ENCODE peak calls at places on chromosomes 13 and 19, in ten cellular contexts. One of them, this sample, is unnamed.

GRCh38 chr13:45162821-45163220 is 38.0 kb downstream of the KCTD4 start:
- DNase-seq in glutamatergic neuron: no peak
- DNase-seq in mucosa of descending colon: no peak
- DNase-seq in fibroblast of mammary gland: peak
- DNase-seq in cardiac muscle cell: peak
- DNase-seq in tibial artery: no peak
- DNase-seq in lung: no peak
- DNase-seq in GM13977: no peak
- DNase-seq in uterus: no peak
- DNase-seq in tibial nerve: no peak
- DNase-seq in this sample: peak

GRCh38 chr13:109436055-109436622 is 350.2 kb downstream of the IRS2 start:
- DNase-seq in glutamatergic neuron: no peak
- DNase-seq in mucosa of descending colon: no peak
- DNase-seq in fibroblast of mammary gland: no peak
- DNase-seq in cardiac muscle cell: no peak
- DNase-seq in tibial artery: no peak
- DNase-seq in lung: no peak
- DNase-seq in GM13977: no peak
- DNase-seq in uterus: no peak
- DNase-seq in tibial nerve: no peak
- DNase-seq in this sample: no peak

GRCh38 chr19:46654621-46655152 is 6.3 kb downstream of the DACT3 start:
- DNase-seq in glutamatergic neuron: no peak
- DNase-seq in mucosa of descending colon: no peak
- DNase-seq in fibroblast of mammary gland: no peak
- DNase-seq in cardiac muscle cell: peak
- DNase-seq in tibial artery: no peak
- DNase-seq in lung: no peak
- DNase-seq in GM13977: peak
- DNase-seq in uterus: peak
- DNase-seq in tibial nerve: no peak
- DNase-seq in this sample: no peak

GRCh38 chr19:8610041-8610927 is at the start of gene ADAMTS10:
- DNase-seq in glutamatergic neuron: peak
- DNase-seq in mucosa of descending colon: no peak
- DNase-seq in fibroblast of mammary gland: peak
- DNase-seq in cardiac muscle cell: peak
- DNase-seq in tibial artery: peak
- DNase-seq in lung: no peak
- DNase-seq in GM13977: peak
- DNase-seq in uterus: peak
- DNase-seq in tibial nerve: no peak
- DNase-seq in this sample: peak

GRCh38 chr19:8571006-8571411 is 6.2 kb downstream of the MYO1F start:
- DNase-seq in glutamatergic neuron: no peak
- DNase-seq in mucosa of descending colon: no peak
- DNase-seq in fibroblast of mammary gland: peak
- DNase-seq in cardiac muscle cell: peak
- DNase-seq in tibial artery: peak
- DNase-seq in lung: peak
- DNase-seq in GM13977: no peak
- DNase-seq in uterus: no peak
- DNase-seq in tibial nerve: no peak
- DNase-seq in this sample: peak

GRCh38 chr19:33215438-33216197 is 10.0 kb downstream of the SLC7A10 start:
- DNase-seq in glutamatergic neuron: no peak
- DNase-seq in mucosa of descending colon: no peak
- DNase-seq in fibroblast of mammary gland: no peak
- DNase-seq in cardiac muscle cell: no peak
- DNase-seq in tibial artery: no peak
- DNase-seq in lung: no peak
- DNase-seq in GM13977: no peak
- DNase-seq in uterus: no peak
- DNase-seq in tibial nerve: no peak
- DNase-seq in this sample: no peak

GRCh38 chr13:112973577-112973951 is 4.5 kb downstream of the MCF2L start:
- DNase-seq in glutamatergic neuron: peak
- DNase-seq in mucosa of descending colon: peak
- DNase-seq in fibroblast of mammary gland: no peak
- DNase-seq in cardiac muscle cell: no peak
- DNase-seq in tibial artery: no peak
- DNase-seq in lung: no peak
- DNase-seq in GM13977: no peak
- DNase-seq in uterus: no peak
- DNase-seq in tibial nerve: no peak
- DNase-seq in this sample: no peak

GRCh38 chr19:49844138-49844740 is 6.7 kb upstream of the PTOV1 start:
- DNase-seq in glutamatergic neuron: no peak
- DNase-seq in mucosa of descending colon: no peak
- DNase-seq in fibroblast of mammary gland: no peak
- DNase-seq in cardiac muscle cell: no peak
- DNase-seq in tibial artery: no peak
- DNase-seq in lung: no peak
- DNase-seq in GM13977: no peak
- DNase-seq in uterus: no peak
- DNase-seq in tibial nerve: no peak
- DNase-seq in this sample: no peak

DNA sequence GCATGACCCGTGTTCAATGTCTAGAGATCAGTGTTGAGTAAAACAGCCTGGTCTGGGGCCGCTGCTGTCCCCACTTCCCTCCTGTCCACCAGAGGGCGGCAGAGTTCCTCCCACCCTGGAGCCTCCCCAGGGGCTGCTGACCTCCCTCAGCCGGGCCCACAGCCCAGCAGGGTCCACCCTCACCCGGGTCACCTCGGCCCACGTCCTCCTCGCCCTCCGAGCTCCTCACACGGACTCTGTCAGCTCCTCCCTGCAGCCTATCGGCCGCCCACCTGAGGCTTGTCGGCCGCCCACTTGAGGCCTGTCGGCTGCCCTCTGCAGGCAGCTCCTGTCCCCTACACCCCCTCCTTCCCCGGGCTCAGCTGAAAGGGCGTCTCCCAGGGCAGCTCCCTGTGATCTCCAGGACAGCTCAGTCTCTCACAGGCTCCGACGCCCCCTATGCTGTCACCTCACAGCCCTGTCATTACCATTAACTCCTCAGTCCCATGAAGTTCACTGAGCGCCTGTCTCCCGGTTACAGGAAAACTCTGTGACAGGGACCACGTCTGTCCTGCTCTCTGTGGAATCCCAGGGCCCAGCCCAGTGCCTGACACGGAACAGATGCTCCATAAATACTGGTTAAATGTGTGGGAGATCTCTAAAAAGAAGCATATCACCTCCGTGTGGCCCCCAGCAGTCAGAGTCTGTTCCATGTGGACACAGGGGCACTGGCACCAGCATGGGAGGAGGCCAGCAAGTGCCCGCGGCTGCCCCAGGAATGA is 1.5 kb upstream of the CEACAM5 start:
- DNase-seq in glutamatergic neuron: peak
- DNase-seq in mucosa of descending colon: peak
- DNase-seq in fibroblast of mammary gland: peak
- DNase-seq in cardiac muscle cell: peak
- DNase-seq in tibial artery: no peak
- DNase-seq in lung: peak
- DNase-seq in GM13977: peak
- DNase-seq in uterus: no peak
- DNase-seq in tibial nerve: no peak
- DNase-seq in this sample: peak
- TF ChIP-seq CTCF in glutamatergic neuron: peak
- TF ChIP-seq CTCF in mucosa of descending colon: peak
- TF ChIP-seq CTCF in fibroblast of mammary gland: peak
- TF ChIP-seq CTCF in cardiac muscle cell: peak
- TF ChIP-seq CTCF in tibial artery: peak
- TF ChIP-seq CTCF in lung: peak
- TF ChIP-seq CTCF in GM13977: peak
- TF ChIP-seq CTCF in uterus: no peak
- TF ChIP-seq CTCF in tibial nerve: peak
- TF ChIP-seq CTCF in this sample: peak

GRCh38 chr19:38440592-38440991 is 7.1 kb downstream of the RYR1 start:
- DNase-seq in glutamatergic neuron: no peak
- DNase-seq in mucosa of descending colon: no peak
- DNase-seq in fibroblast of mammary gland: no peak
- DNase-seq in cardiac muscle cell: no peak
- DNase-seq in tibial artery: no peak
- DNase-seq in lung: no peak
- DNase-seq in GM13977: no peak
- DNase-seq in uterus: no peak
- DNase-seq in tibial nerve: no peak
- DNase-seq in this sample: no peak

GRCh38 chr19:38442736-38443135 is 9.2 kb downstream of the RYR1 start:
- DNase-seq in glutamatergic neuron: no peak
- DNase-seq in mucosa of descending colon: no peak
- DNase-seq in fibroblast of mammary gland: no peak
- DNase-seq in cardiac muscle cell: no peak
- DNase-seq in tibial artery: no peak
- DNase-seq in lung: no peak
- DNase-seq in GM13977: no peak
- DNase-seq in uterus: no peak
- DNase-seq in tibial nerve: no peak
- DNase-seq in this sample: no peak

GRCh38 chr19:38443458-38444001 is 10.0 kb downstream of the RYR1 start:
- DNase-seq in glutamatergic neuron: no peak
- DNase-seq in mucosa of descending colon: no peak
- DNase-seq in fibroblast of mammary gland: no peak
- DNase-seq in cardiac muscle cell: no peak
- DNase-seq in tibial artery: no peak
- DNase-seq in lung: no peak
- DNase-seq in GM13977: no peak
- DNase-seq in uterus: no peak
- DNase-seq in tibial nerve: no peak
- DNase-seq in this sample: no peak

GRCh38 chr19:38444026-38444425 is 10.5 kb downstream of the RYR1 start:
- DNase-seq in glutamatergic neuron: no peak
- DNase-seq in mucosa of descending colon: no peak
- DNase-seq in fibroblast of mammary gland: no peak
- DNase-seq in cardiac muscle cell: no peak
- DNase-seq in tibial artery: no peak
- DNase-seq in lung: no peak
- DNase-seq in GM13977: no peak
- DNase-seq in uterus: no peak
- DNase-seq in tibial nerve: no peak
- DNase-seq in this sample: no peak

DNA sequence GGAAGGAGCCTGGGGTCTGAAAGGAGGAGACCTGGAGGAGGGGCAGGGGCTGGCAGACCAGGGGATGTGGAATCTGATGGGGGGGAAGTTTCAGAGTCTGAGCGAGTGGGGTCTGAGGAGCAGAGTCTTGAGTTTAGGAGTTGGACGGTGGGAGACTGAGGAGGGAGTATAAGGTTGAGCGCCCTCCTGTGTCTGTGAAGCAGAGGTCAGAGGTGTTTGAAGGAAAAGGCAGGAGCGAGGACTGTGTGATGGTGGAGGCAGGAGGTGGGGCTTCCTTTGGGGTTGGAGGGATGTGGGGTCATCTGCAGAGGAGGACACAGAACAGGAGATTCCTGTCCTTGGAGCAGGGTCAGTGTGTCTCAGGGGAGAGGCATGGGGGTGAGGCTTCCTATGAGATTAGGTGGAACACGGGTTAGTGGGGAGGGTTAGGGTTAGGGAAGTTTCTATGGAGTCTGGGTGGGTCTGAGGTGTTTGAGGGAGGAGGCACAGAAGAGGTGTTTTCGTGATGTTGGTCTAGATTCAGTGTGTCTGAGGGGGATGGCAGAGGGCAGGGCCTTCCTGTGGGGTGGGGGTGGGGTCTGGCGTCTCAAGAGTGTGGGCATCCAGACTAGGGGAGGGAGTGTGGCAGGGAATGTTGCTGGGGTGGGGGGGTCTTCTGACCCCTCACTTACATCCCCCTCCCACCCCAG is 8.3 kb downstream of the RYR1 start:
- DNase-seq in glutamatergic neuron: no peak
- DNase-seq in mucosa of descending colon: no peak
- DNase-seq in fibroblast of mammary gland: no peak
- DNase-seq in cardiac muscle cell: peak
- DNase-seq in tibial artery: no peak
- DNase-seq in lung: no peak
- DNase-seq in GM13977: no peak
- DNase-seq in uterus: no peak
- DNase-seq in tibial nerve: no peak
- DNase-seq in this sample: no peak
- TF ChIP-seq CTCF in glutamatergic neuron: no peak
- TF ChIP-seq CTCF in mucosa of descending colon: no peak
- TF ChIP-seq CTCF in fibroblast of mammary gland: peak
- TF ChIP-seq CTCF in cardiac muscle cell: peak
- TF ChIP-seq CTCF in tibial artery: no peak
- TF ChIP-seq CTCF in lung: no peak
- TF ChIP-seq CTCF in GM13977: peak
- TF ChIP-seq CTCF in uterus: no peak
- TF ChIP-seq CTCF in tibial nerve: no peak
- TF ChIP-seq CTCF in this sample: no peak

DNA sequence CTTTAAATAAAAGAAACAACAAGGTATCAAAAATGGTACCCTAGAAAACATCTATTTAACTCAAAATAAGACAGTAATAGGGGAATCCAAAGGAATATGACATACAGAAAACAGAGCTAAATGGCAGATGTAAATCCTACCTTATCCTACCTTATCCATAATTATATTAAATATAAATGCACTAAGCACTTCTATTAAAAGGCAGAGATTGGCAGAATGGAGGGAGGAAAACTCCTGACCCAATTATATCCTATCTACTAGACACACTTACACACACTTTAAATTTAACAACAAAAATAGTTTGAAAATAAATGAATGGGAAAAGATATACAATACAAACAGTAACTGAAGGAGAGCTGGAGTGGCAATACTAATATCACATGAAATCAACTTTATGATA is 14.4 kb downstream of the RNASEH2B start:
- DNase-seq in glutamatergic neuron: no peak
- DNase-seq in mucosa of descending colon: no peak
- DNase-seq in fibroblast of mammary gland: no peak
- DNase-seq in cardiac muscle cell: no peak
- DNase-seq in tibial artery: no peak
- DNase-seq in lung: no peak
- DNase-seq in GM13977: no peak
- DNase-seq in uterus: no peak
- DNase-seq in tibial nerve: no peak
- DNase-seq in this sample: no peak
- TF ChIP-seq CTCF in glutamatergic neuron: no peak
- TF ChIP-seq CTCF in mucosa of descending colon: no peak
- TF ChIP-seq CTCF in fibroblast of mammary gland: no peak
- TF ChIP-seq CTCF in cardiac muscle cell: no peak
- TF ChIP-seq CTCF in tibial artery: no peak
- TF ChIP-seq CTCF in lung: no peak
- TF ChIP-seq CTCF in GM13977: no peak
- TF ChIP-seq CTCF in uterus: no peak
- TF ChIP-seq CTCF in tibial nerve: no peak
- TF ChIP-seq CTCF in this sample: no peak

GRCh38 chr19:50869479-50869878 is 3.8 kb upstream of the KLK2 start:
- DNase-seq in glutamatergic neuron: no peak
- DNase-seq in mucosa of descending colon: no peak
- DNase-seq in fibroblast of mammary gland: no peak
- DNase-seq in cardiac muscle cell: no peak
- DNase-seq in tibial artery: no peak
- DNase-seq in lung: no peak
- DNase-seq in GM13977: no peak
- DNase-seq in uterus: no peak
- DNase-seq in tibial nerve: no peak
- DNase-seq in this sample: no peak

GRCh38 chr19:50874185-50874584 is 946 bp downstream of the KLK2 start:
- DNase-seq in glutamatergic neuron: no peak
- DNase-seq in mucosa of descending colon: no peak
- DNase-seq in fibroblast of mammary gland: no peak
- DNase-seq in cardiac muscle cell: no peak
- DNase-seq in tibial artery: no peak
- DNase-seq in lung: no peak
- DNase-seq in GM13977: no peak
- DNase-seq in uterus: no peak
- DNase-seq in tibial nerve: no peak
- DNase-seq in this sample: no peak

GRCh38 chr19:50875795-50876422 is 2.7 kb downstream of the KLK2 start:
- DNase-seq in glutamatergic neuron: no peak
- DNase-seq in mucosa of descending colon: no peak
- DNase-seq in fibroblast of mammary gland: no peak
- DNase-seq in cardiac muscle cell: no peak
- DNase-seq in tibial artery: no peak
- DNase-seq in lung: no peak
- DNase-seq in GM13977: peak
- DNase-seq in uterus: no peak
- DNase-seq in tibial nerve: no peak
- DNase-seq in this sample: no peak

GRCh38 chr19:50873056-50873455 is at the start of gene KLK2:
- DNase-seq in glutamatergic neuron: no peak
- DNase-seq in mucosa of descending colon: no peak
- DNase-seq in fibroblast of mammary gland: no peak
- DNase-seq in cardiac muscle cell: no peak
- DNase-seq in tibial artery: no peak
- DNase-seq in lung: no peak
- DNase-seq in GM13977: no peak
- DNase-seq in uterus: no peak
- DNase-seq in tibial nerve: no peak
- DNase-seq in this sample: no peak

DNA sequence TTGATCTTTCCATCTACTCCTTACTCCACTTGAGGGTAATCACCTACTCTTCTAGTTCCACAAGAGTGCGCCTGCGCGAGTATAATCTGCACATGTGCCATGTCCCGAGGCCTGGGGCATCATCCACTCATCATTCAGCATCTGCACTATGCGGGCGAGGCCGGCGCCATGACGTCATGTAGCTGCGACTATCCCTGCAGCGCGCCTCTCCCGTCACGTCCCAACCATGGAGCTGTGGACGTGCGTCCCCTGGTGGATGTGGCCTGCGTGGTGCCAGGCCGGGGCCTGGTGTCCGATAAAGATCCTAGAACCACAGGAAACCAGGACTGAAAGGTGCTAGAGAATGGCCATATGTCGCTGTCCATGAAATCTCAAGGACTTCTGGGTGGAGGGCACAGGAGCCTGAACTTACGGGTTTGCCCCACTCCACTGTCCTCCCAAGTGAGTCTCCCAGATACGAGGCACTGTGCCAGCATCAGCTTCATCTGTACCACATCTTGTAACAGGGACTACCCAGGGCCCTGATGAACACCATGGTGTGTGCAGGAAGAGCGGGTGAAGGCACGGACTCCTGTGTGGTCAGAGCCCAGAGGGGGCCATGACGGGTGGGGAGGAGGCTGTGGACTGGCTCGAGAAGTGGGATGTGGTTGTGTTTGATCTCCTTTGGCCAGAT is 2.7 kb upstream of the KLK2 start:
- DNase-seq in glutamatergic neuron: no peak
- DNase-seq in mucosa of descending colon: no peak
- DNase-seq in fibroblast of mammary gland: peak
- DNase-seq in cardiac muscle cell: peak
- DNase-seq in tibial artery: no peak
- DNase-seq in lung: no peak
- DNase-seq in GM13977: no peak
- DNase-seq in uterus: no peak
- DNase-seq in tibial nerve: no peak
- DNase-seq in this sample: peak
- TF ChIP-seq CTCF in glutamatergic neuron: no peak
- TF ChIP-seq CTCF in mucosa of descending colon: no peak
- TF ChIP-seq CTCF in fibroblast of mammary gland: no peak
- TF ChIP-seq CTCF in cardiac muscle cell: peak
- TF ChIP-seq CTCF in tibial artery: no peak
- TF ChIP-seq CTCF in lung: no peak
- TF ChIP-seq CTCF in GM13977: peak
- TF ChIP-seq CTCF in uterus: no peak
- TF ChIP-seq CTCF in tibial nerve: no peak
- TF ChIP-seq CTCF in this sample: no peak

This sample was measured in foreskin fibroblast.